ENCODE peak calls at places on chromosomes 1 and 21, in eight cellular contexts. C, J, H, A, N, K, S and Q are unnamed samples.

GRCh38 chr1:29410476-29410875 is 174.2 kb downstream of the PTPRU start:
- DNase-seq in J (no peak), A (no peak), H (peak), C (no peak), S (no peak), N (no peak), K (no peak), Q (no peak)

GRCh38 chr1:43586136-43586726 is 55.5 kb downstream of the PTPRF start:
- DNase-seq in N (no peak), J (no peak), S (no peak), A (no peak), H (peak), K (no peak), C (no peak), Q (no peak)

GRCh38 chr1:55519276-55519675 is 304.1 kb upstream of the USP24 start:
- DNase-seq in N (no peak), A (no peak), H (no peak), C (peak), K (no peak), J (no peak), S (no peak), Q (no peak)

GRCh38 chr1:117821782-117822447 is 107.5 kb downstream of the GDAP2 start:
- DNase-seq in K (peak), H (peak), J (no peak), A (no peak), N (peak), C (peak), S (peak), Q (no peak)

GRCh38 chr1:71285529-71285928 is 204.7 kb upstream of the ZRANB2 start:
- DNase-seq in S (no peak), J (no peak), C (no peak), H (peak), K (no peak), A (no peak), N (no peak), Q (no peak)

GRCh38 chr1:21340230-21340564 is 49.9 kb upstream of the ECE1 start:
- DNase-seq in A (no peak), N (no peak), S (no peak), K (no peak), J (no peak), C (no peak), H (peak), Q (no peak)

GRCh38 chr1:198761859-198762616 is 123.2 kb downstream of the PTPRC start:
- DNase-seq in A (no peak), S (no peak), C (no peak), H (no peak), K (no peak), J (no peak), N (no peak), Q (no peak)

GRCh38 chr1:166947398-166948043 is 27.8 kb downstream of the ILDR2 start:
- DNase-seq in C (peak), H (peak), N (peak), S (peak), A (peak), K (peak), J (no peak), Q (no peak)

GRCh38 chr1:67853704-67854103 is 20.4 kb upstream of the GNG12 start:
- DNase-seq in C (peak), A (peak), J (no peak), K (peak), S (peak), N (peak), H (peak), Q (no peak)

GRCh38 chr21:37149411-37149810 is 76.4 kb downstream of the TTC3 start:
- DNase-seq in A (no peak), N (peak), K (peak), H (peak), C (peak), J (no peak), S (peak), Q (no peak)

GRCh38 chr1:205667909-205668643 is 12.2 kb downstream of the SLC45A3 start:
- DNase-seq in C (no peak), A (peak), K (no peak), N (no peak), S (no peak), J (no peak), H (peak), Q (no peak)

GRCh38 chr1:198167436-198167934 is 10.7 kb downstream of the NEK7 start:
- DNase-seq in N (peak), K (no peak), A (peak), J (peak), C (peak), S (peak), H (peak), Q (no peak)

GRCh38 chr1:40132383-40133121 is 28.6 kb upstream of the RLF start:
- DNase-seq in J (no peak), C (no peak), S (no peak), K (no peak), H (peak), N (no peak), A (no peak), Q (no peak)

GRCh38 chr1:44819257-44819593 is 10.9 kb downstream of the BTBD19 start:
- DNase-seq in C (no peak), N (no peak), K (no peak), J (peak), H (peak), S (no peak), A (no peak), Q (no peak)

GRCh38 chr1:244614879-244615278 is 38.0 kb upstream of the DESI2 start:
- DNase-seq in H (no peak), S (no peak), K (peak), A (no peak), J (no peak), C (no peak), N (no peak), Q (no peak)

GRCh38 chr1:25148673-25149300 is 83.5 kb downstream of the SYF2 start:
- DNase-seq in S (peak), A (peak), C (no peak), H (peak), K (no peak), J (no peak), N (peak), Q (no peak)

GRCh38 chr1:47725000-47725731 is 272.0 kb downstream of the TRABD2B start:
- DNase-seq in J (no peak), C (no peak), A (no peak), H (no peak), N (no peak), K (no peak), S (no peak), Q (no peak)

GRCh38 chr1:170959385-170959784 is 24.1 kb downstream of the MROH9 start:
- DNase-seq in N (peak), S (no peak), J (no peak), K (peak), C (peak), H (peak), A (no peak), Q (no peak)

GRCh38 chr1:29945426-29945825 is 709.1 kb downstream of the PTPRU start:
- DNase-seq in J (no peak), S (no peak), C (no peak), A (no peak), K (peak), N (no peak), H (no peak), Q (no peak)

GRCh38 chr1:8873506-8874229 is 4.8 kb downstream of the ENO1 start:
- DNase-seq in A (peak), S (peak), H (peak), C (peak), K (peak), J (no peak), N (peak), Q (peak)
- H3K4me3 ChIP-seq in A (peak), S (peak), H (peak), C (no peak), K (no peak), J (peak), N (no peak), Q (peak)

GRCh38 chr1:60073605-60074278 is at the start of gene C1orf87:
- DNase-seq in A (no peak), K (no peak), N (no peak), J (no peak), S (no peak), C (no peak), H (peak), Q (no peak)
- H3K4me3 ChIP-seq in A (no peak), K (no peak), N (peak), J (no peak), S (no peak), C (no peak), H (no peak), Q (no peak)

DNA sequence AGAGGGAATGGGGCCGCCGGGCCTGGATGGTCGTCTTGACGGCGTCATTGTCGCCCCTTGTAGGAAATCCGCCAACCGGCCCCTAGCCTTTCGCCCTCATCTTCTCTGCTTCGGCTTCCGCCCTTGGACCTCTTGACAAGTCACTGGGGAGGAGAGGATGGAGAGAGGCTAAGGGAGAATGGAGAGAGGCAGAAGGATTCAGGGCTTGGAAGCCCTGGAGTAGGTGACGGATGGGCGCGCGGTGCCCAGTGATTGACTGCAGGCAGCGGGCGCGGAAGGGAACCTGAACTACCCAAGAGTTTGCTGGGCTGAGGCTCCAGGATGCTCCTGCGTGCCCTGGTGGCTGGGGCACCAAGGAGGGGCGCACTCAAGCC is 651 bp downstream of the PDE4B start:
- DNase-seq in J (no peak), N (no peak), K (peak), C (peak), H (no peak), S (no peak), A (no peak), Q (no peak)
- H3K4me3 ChIP-seq in J (no peak), N (peak), K (peak), C (peak), H (no peak), S (peak), A (no peak), Q (peak)

GRCh38 chr1:181106479-181106878 is 18.0 kb downstream of the IER5 start:
- DNase-seq in H (no peak), C (no peak), N (no peak), S (no peak), K (no peak), J (no peak), A (no peak), Q (no peak)

GRCh38 chr1:181104790-181105133 is 16.3 kb downstream of the IER5 start:
- DNase-seq in A (peak), C (no peak), K (no peak), S (no peak), H (no peak), N (no peak), J (no peak), Q (no peak)

GRCh38 chr1:181105134-181106021 is 16.9 kb downstream of the IER5 start:
- DNase-seq in S (peak), A (peak), N (peak), J (no peak), H (peak), C (peak), K (peak), Q (peak)

GRCh38 chr1:181107711-181108110 is 19.2 kb downstream of the IER5 start:
- DNase-seq in J (no peak), S (no peak), H (no peak), A (no peak), K (no peak), C (no peak), N (no peak), Q (no peak)

GRCh38 chr1:181106022-181106312 is 17.5 kb downstream of the IER5 start:
- DNase-seq in A (no peak), S (no peak), C (no peak), N (no peak), J (no peak), H (no peak), K (no peak), Q (no peak)
- H3K4me3 ChIP-seq in A (peak), S (no peak), C (no peak), N (no peak), J (no peak), H (no peak), K (no peak), Q (peak)

DNA sequence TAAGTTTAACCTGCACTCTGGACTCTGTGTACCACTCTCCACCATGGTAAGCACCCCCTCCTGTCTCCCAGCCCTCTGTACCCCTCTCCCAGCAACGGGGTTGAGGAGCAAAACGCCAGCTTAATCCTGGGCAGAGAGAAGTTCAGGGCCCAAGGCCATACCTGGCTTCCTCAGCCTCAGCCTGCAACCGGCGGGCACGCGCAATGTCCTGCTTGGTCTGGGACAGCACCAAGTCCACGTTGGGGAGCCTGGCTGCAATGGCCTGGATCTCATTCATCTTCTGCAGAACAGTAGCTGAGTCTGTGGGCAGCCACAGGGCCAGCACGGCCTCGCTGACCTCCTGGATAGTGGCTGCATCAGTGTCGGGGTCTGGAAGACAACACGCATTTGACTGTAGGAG is 33.9 kb downstream of the LAMB3 start:
- DNase-seq in C (no peak), N (no peak), K (no peak), J (no peak), H (no peak), A (no peak), S (no peak), Q (no peak)
- H3K4me3 ChIP-seq in C (no peak), N (no peak), K (no peak), J (no peak), H (no peak), A (no peak), S (no peak), Q (no peak)

DNA sequence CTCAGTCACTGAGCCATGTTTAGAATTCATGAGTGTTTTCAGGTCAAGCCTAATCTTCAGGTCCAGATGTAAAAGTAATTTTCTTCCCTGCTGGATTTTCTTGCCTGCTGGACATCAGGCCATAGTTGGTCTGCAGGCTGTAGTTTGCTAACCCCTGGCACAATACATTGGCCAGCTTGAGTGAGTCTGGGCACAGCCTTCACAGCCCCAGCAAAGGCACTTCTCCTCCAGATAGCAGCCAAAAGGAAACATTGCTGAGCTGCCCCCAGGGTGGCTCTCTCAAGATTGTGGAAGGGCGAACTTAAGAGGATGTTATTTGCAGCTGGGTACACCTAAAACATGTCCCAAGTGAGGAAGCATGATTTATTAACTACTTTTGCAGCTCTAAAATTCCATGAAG is 126.8 kb downstream of the PIK3R3 start:
- DNase-seq in C (no peak), H (no peak), A (no peak), S (no peak), K (no peak), J (no peak), N (no peak), Q (no peak)
- H3K4me3 ChIP-seq in C (no peak), H (no peak), A (no peak), S (no peak), K (no peak), J (no peak), N (no peak), Q (no peak)

GRCh38 chr1:52059326-52059725 is 3.2 kb downstream of the BTF3L4 start:
- DNase-seq in A (no peak), C (peak), K (peak), N (no peak), S (peak), H (peak), J (no peak), Q (no peak)
- H3K4me3 ChIP-seq in A (no peak), C (no peak), K (no peak), N (no peak), S (no peak), H (no peak), J (peak), Q (no peak)

GRCh38 chr1:16888806-16889178 is 7.0 kb upstream of the RNU1-2 start:
- DNase-seq in N (no peak), J (no peak), S (no peak), H (no peak), C (no peak), A (no peak), K (peak), Q (no peak)
- H3K4me3 ChIP-seq in N (peak), J (peak), S (peak), H (peak), C (peak), A (peak), K (peak), Q (peak)